ENCODE peak calls at places on chromosome 12, in nine cellular contexts. Q, G, I, X, H, M, T, D and F are unnamed samples.

GRCh38 chr12:53207042-53207441 is at the start of gene ITGB7:
- DNase-seq in Q (peak; percentile 57), G (peak; percentile 30), I (peak; percentile 59), X (peak; percentile 60), H (no peak), M (peak; percentile 37), T (no peak), D (no peak), F (no peak)

GRCh38 chr12:118455327-118455726 is 79.0 kb downstream of the SUDS3 start:
- DNase-seq in Q (no peak), G (no peak), I (no peak), X (no peak), H (no peak), M (no peak), T (no peak), D (no peak), F (no peak)

GRCh38 chr12:12537421-12537820 is 25.2 kb downstream of the DUSP16 start:
- DNase-seq in Q (no peak), G (no peak), I (no peak), X (no peak), H (no peak), M (no peak), T (no peak), D (no peak), F (no peak)

GRCh38 chr12:51590347-51591019 is 550 bp upstream of the SCN8A start:
- DNase-seq in Q (peak; percentile 60), G (peak; percentile 43), I (peak; percentile 86), X (peak; percentile 81), H (peak; percentile 24), M (peak; percentile 41), T (peak; percentile 67), D (peak; percentile 72), F (peak; percentile 96)

GRCh38 chr12:47080725-47081502 is 1.2 kb upstream of the AMIGO2 start:
- DNase-seq in Q (no peak), G (peak; percentile 5), I (peak; percentile 20), X (no peak), H (no peak), M (no peak), T (peak; percentile 70), D (peak; percentile 85), F (peak; percentile 42)

GRCh38 chr12:51019927-51020326 is 6.3 kb downstream of the SLC11A2 start:
- DNase-seq in Q (no peak), G (no peak), I (no peak), X (no peak), H (no peak), M (no peak), T (no peak), D (no peak), F (no peak)

GRCh38 chr12:78918221-78918620 is 53.6 kb downstream of the SYT1 start:
- DNase-seq in Q (no peak), G (no peak), I (no peak), X (no peak), H (no peak), M (no peak), T (no peak), D (no peak), F (no peak)

GRCh38 chr12:112419269-112420133 is 754 bp downstream of the PTPN11 start:
- DNase-seq in Q (no peak), G (no peak), I (peak; percentile 36), X (no peak), H (no peak), M (no peak), T (peak; percentile 88), D (peak; percentile 88), F (no peak)

GRCh38 chr12:126084480-126084879 is 1019.2 kb downstream of the AACS start:
- DNase-seq in Q (no peak), G (no peak), I (no peak), X (no peak), H (no peak), M (no peak), T (no peak), D (no peak), F (no peak)